ENCODE peak calls at places on chromosomes 4 and X, in four cellular contexts. One of them, this sample, is unnamed.

GRCh38 chr4:91837608-91838029 is 466.1 kb upstream of the GRID2 start:
- DNase-seq in HAP-1: no peak
- DNase-seq in fibroblast of lung: peak; percentile 81
- DNase-seq in testis: no peak
- DNase-seq in this sample: no peak

GRCh38 chrX:24956828-24957227 is 58.9 kb downstream of the ARX start:
- DNase-seq in HAP-1: no peak
- DNase-seq in fibroblast of lung: peak; percentile 23
- DNase-seq in testis: no peak
- DNase-seq in this sample: no peak

GRCh38 chr4:44210750-44211149 is 237.9 kb downstream of the KCTD8 start:
- DNase-seq in HAP-1: no peak
- DNase-seq in fibroblast of lung: no peak
- DNase-seq in testis: no peak
- DNase-seq in this sample: no peak

GRCh38 chr4:78379991-78380739 is 171.4 kb upstream of the ANXA3 start:
- DNase-seq in HAP-1: no peak
- DNase-seq in fibroblast of lung: peak; percentile 64
- DNase-seq in testis: no peak
- DNase-seq in this sample: no peak

GRCh38 chrX:42751573-42751972 is 26.4 kb downstream of the PPP1R2C start:
- DNase-seq in HAP-1: no peak
- DNase-seq in fibroblast of lung: peak; percentile 80
- DNase-seq in testis: no peak
- DNase-seq in this sample: no peak

GRCh38 chr4:6529021-6529420 is 46.0 kb upstream of the MAN2B2 start:
- DNase-seq in HAP-1: no peak
- DNase-seq in fibroblast of lung: no peak
- DNase-seq in testis: no peak
- DNase-seq in this sample: no peak

GRCh38 chr4:6703786-6704185 is 5.9 kb downstream of the MRFAP1L1 start:
- DNase-seq in HAP-1: no peak
- DNase-seq in fibroblast of lung: no peak
- DNase-seq in testis: no peak
- DNase-seq in this sample: no peak

GRCh38 chrX:140439455-140439854 is 65.4 kb downstream of the SOX3 start:
- DNase-seq in HAP-1: peak; percentile 90
- DNase-seq in fibroblast of lung: peak; percentile 35
- DNase-seq in testis: peak; percentile 43
- DNase-seq in this sample: peak; percentile 69

GRCh38 chr4:158099686-158100085 is 73.1 kb downstream of the GASK1B start:
- DNase-seq in HAP-1: peak; percentile 12
- DNase-seq in fibroblast of lung: no peak
- DNase-seq in testis: no peak
- DNase-seq in this sample: no peak

GRCh38 chr4:73985528-73985852 is 2.5 kb downstream of the PPBP start:
- DNase-seq in HAP-1: no peak
- DNase-seq in fibroblast of lung: no peak
- DNase-seq in testis: no peak
- DNase-seq in this sample: no peak

GRCh38 chr4:146049802-146050201 is 111.2 kb upstream of the ZNF827 start:
- DNase-seq in HAP-1: no peak
- DNase-seq in fibroblast of lung: no peak
- DNase-seq in testis: no peak
- DNase-seq in this sample: no peak

GRCh38 chrX:45714864-45715263 is 514.2 kb upstream of the DIPK2B start:
- DNase-seq in HAP-1: no peak
- DNase-seq in fibroblast of lung: peak; percentile 81
- DNase-seq in testis: no peak
- DNase-seq in this sample: peak; percentile 20

GRCh38 chr4:169071781-169072180 is 61.7 kb upstream of the CBR4 start:
- DNase-seq in HAP-1: no peak
- DNase-seq in fibroblast of lung: peak; percentile 77
- DNase-seq in testis: no peak
- DNase-seq in this sample: no peak

GRCh38 chrX:150548684-150549083 is 19.7 kb upstream of the MTM1 start:
- DNase-seq in HAP-1: no peak
- DNase-seq in fibroblast of lung: peak; percentile 57
- DNase-seq in testis: no peak
- DNase-seq in this sample: no peak

GRCh38 chrX:16101581-16101980 is 21.8 kb upstream of the GRPR start:
- DNase-seq in HAP-1: no peak
- DNase-seq in fibroblast of lung: no peak
- DNase-seq in testis: no peak
- DNase-seq in this sample: no peak

GRCh38 chr4:115292320-115293092 is 179.1 kb upstream of the NDST4 start:
- DNase-seq in HAP-1: no peak
- DNase-seq in fibroblast of lung: no peak
- DNase-seq in testis: no peak
- DNase-seq in this sample: no peak

GRCh38 chrX:153903238-153903980 is 1.1 kb upstream of the AVPR2 start:
- DNase-seq in HAP-1: no peak
- DNase-seq in fibroblast of lung: no peak
- DNase-seq in testis: no peak
- DNase-seq in this sample: no peak

GRCh38 chr4:76748649-76749048 is 149.3 kb downstream of the SOWAHB start:
- DNase-seq in HAP-1: peak; percentile 63
- DNase-seq in fibroblast of lung: peak; percentile 49
- DNase-seq in testis: no peak
- DNase-seq in this sample: peak; percentile 29

GRCh38 chr4:107825072-107825789 is 499 bp downstream of the SGMS2 start:
- DNase-seq in HAP-1: peak; percentile 76
- DNase-seq in fibroblast of lung: peak; percentile 67
- DNase-seq in testis: peak; percentile 38
- DNase-seq in this sample: peak; percentile 82

GRCh38 chrX:12360389-12360788 is 222.1 kb downstream of the FRMPD4 start:
- DNase-seq in HAP-1: no peak
- DNase-seq in fibroblast of lung: peak; percentile 77
- DNase-seq in testis: no peak
- DNase-seq in this sample: no peak

GRCh38 chr4:157607996-157608395 is 387.5 kb downstream of the GRIA2 start:
- DNase-seq in HAP-1: no peak
- DNase-seq in fibroblast of lung: no peak
- DNase-seq in testis: no peak
- DNase-seq in this sample: no peak

GRCh38 chrX:137891431-137891830 is 325.5 kb downstream of the ZIC3 start:
- DNase-seq in HAP-1: no peak
- DNase-seq in fibroblast of lung: no peak
- DNase-seq in testis: no peak
- DNase-seq in this sample: no peak

GRCh38 chr4:5474756-5475155 is 233.6 kb downstream of the EVC2 start:
- DNase-seq in HAP-1: no peak
- DNase-seq in fibroblast of lung: peak; percentile 73
- DNase-seq in testis: no peak
- DNase-seq in this sample: no peak

GRCh38 chr4:141074098-141074878 is 59.0 kb downstream of the RNF150 start:
- DNase-seq in HAP-1: no peak
- DNase-seq in fibroblast of lung: peak; percentile 78
- DNase-seq in testis: no peak
- DNase-seq in this sample: no peak

GRCh38 chrX:111892375-111892774 is 16.4 kb downstream of the TRPC5OS start:
- DNase-seq in HAP-1: no peak
- DNase-seq in fibroblast of lung: no peak
- DNase-seq in testis: no peak
- DNase-seq in this sample: no peak

GRCh38 chr4:166012129-166013078 is 139.4 kb downstream of the TLL1 start:
- DNase-seq in HAP-1: no peak
- DNase-seq in fibroblast of lung: peak; percentile 72
- DNase-seq in testis: no peak
- DNase-seq in this sample: no peak

GRCh38 chr4:189771696-189772361 is 168.8 kb upstream of the FRG1 start:
- DNase-seq in HAP-1: no peak
- DNase-seq in fibroblast of lung: peak; percentile 9
- DNase-seq in testis: no peak
- DNase-seq in this sample: no peak

GRCh38 chrX:57641338-57641737 is 38.7 kb downstream of the NLRP2B start:
- DNase-seq in HAP-1: no peak
- DNase-seq in fibroblast of lung: no peak
- DNase-seq in testis: no peak
- DNase-seq in this sample: no peak

DNA sequence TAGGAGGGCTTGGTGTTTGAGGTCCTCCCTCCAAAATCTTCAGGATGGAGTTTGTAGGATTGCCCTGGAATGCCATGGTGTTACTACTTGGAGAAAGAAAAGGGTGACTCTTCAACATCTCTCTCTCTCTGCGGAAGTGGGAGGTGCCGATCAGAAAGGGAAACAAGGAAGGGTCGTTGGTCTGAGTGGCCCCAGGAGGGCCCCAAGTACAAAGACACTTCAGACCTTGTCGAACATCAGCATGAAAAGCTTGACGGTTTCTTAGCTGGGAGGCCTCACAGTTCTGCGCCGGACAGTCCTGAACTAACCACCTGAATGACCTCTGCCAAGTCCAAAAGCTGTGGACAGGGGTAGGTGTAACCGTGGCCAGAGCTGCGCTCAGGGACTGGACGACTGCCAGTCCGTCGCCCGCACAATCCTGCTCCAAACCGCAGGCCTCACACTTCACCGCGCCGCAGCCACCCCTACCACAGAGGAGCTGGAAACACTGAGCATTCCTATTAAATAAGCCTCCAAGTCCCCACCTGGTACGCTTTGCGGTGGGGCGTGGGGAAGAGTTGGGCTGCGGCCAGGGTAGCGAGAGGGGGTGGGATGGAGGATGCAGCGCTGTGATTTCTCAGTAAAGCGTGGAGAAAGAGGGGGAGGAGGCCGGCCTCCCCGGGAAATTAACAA is 540 bp upstream of the GSX2 start:
- DNase-seq in HAP-1: no peak
- DNase-seq in fibroblast of lung: peak; percentile 67
- DNase-seq in testis: no peak
- DNase-seq in this sample: no peak
- H3K4me3 ChIP-seq in HAP-1: peak overlapping the region; percentile 24
- H3K4me3 ChIP-seq in fibroblast of lung: peak overlapping the region; percentile 14
- H3K4me3 ChIP-seq in testis: peak overlapping the region; percentile 44
- H3K4me3 ChIP-seq in this sample: no peak overlapping the region

GRCh38 chr4:38868055-38868965 is 704 bp downstream of the FAM114A1 start:
- DNase-seq in HAP-1: no peak
- DNase-seq in fibroblast of lung: peak; percentile 43
- DNase-seq in testis: peak; percentile 64
- DNase-seq in this sample: peak; percentile 29

GRCh38 chr4:38871593-38871992 is 4.0 kb downstream of the FAM114A1 start:
- DNase-seq in HAP-1: no peak
- DNase-seq in fibroblast of lung: no peak
- DNase-seq in testis: no peak
- DNase-seq in this sample: no peak

GRCh38 chr4:38867478-38868054 is at the start of gene FAM114A1:
- DNase-seq in HAP-1: no peak
- DNase-seq in fibroblast of lung: peak; percentile 83
- DNase-seq in testis: peak; percentile 84
- DNase-seq in this sample: peak; percentile 82

GRCh38 chr4:38870098-38870850 is 2.7 kb downstream of the FAM114A1 start:
- DNase-seq in HAP-1: no peak
- DNase-seq in fibroblast of lung: peak; percentile 36
- DNase-seq in testis: peak; percentile 25
- DNase-seq in this sample: no peak

DNA sequence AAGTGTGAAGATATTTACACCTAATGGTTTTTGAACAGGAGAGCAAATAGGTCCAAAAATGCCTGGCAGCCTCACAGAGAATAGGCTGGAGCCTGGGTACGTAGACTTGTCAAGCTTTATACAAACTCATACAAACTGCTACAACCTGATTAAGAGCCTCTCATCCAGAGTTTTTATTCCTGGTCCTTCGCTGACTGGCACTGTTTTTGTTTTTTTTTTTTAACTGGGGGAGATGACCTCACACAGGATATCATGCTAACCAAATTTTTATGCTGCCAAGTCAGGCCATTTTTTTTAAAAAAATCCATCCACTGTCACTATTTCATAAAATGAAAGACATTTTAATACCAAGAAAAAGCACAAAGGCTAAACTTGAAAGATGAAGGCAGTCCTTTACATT is 1.9 kb downstream of the FAM114A1 start:
- DNase-seq in HAP-1: no peak
- DNase-seq in fibroblast of lung: peak; percentile 37
- DNase-seq in testis: no peak
- DNase-seq in this sample: no peak
- H3K4me3 ChIP-seq in HAP-1: no peak overlapping the region
- H3K4me3 ChIP-seq in fibroblast of lung: peak overlapping the region; percentile 86
- H3K4me3 ChIP-seq in testis: no peak overlapping the region
- H3K4me3 ChIP-seq in this sample: no peak overlapping the region

GRCh38 chr4:118281611-118282442 is 71.0 kb downstream of the PRSS12 start:
- DNase-seq in HAP-1: peak; percentile 83
- DNase-seq in fibroblast of lung: peak; percentile 71
- DNase-seq in testis: no peak
- DNase-seq in this sample: peak; percentile 67
- H3K4me3 ChIP-seq in HAP-1: no peak overlapping the region
- H3K4me3 ChIP-seq in fibroblast of lung: no peak overlapping the region
- H3K4me3 ChIP-seq in testis: no peak overlapping the region
- H3K4me3 ChIP-seq in this sample: no peak overlapping the region

DNA sequence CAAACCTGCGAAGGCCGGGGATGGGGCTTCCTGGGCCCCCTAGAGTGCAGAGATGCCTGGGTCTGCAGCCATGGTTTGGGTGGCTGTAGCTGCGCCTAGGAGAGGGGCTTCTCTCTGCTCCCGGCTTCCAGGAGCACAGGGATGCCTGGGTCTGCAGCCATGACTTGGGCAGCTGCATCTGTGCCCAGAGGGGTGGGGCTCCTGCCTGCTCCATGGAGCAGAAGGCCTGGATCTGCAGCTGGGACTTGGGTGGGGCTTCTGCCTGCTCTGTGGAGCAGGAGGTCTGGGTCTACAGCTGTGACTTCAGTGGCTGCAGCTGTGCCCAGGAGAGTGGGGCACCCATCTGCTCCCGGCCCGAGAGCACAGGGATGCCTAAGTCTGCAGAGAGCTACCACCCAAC is 20.8 kb downstream of the SPON2 start:
- DNase-seq in HAP-1: no peak
- DNase-seq in fibroblast of lung: no peak
- DNase-seq in testis: no peak
- DNase-seq in this sample: no peak
- H3K4me3 ChIP-seq in HAP-1: no peak overlapping the region
- H3K4me3 ChIP-seq in fibroblast of lung: no peak overlapping the region
- H3K4me3 ChIP-seq in testis: no peak overlapping the region
- H3K4me3 ChIP-seq in this sample: no peak overlapping the region

This sample was measured in thyroid gland.